ENCODE peak calls at places on chromosomes 12 and 14, in eight cellular contexts. X is GM23338, F is GM23248, Z is HCT116, O is PC-3, S is neural progenitor cell, Q is MM.1S, G is SK-N-SH. M is an unnamed sample.

GRCh38 chr12:90390947-90391346 is 564.0 kb downstream of the CCER1 start:
- DNase-seq in Z (no peak), F (no peak), S (no peak), O (peak; percentile 40), X (no peak), G (no peak), Q (no peak), M (no peak)

GRCh38 chr12:114902665-114903393 is 218.9 kb upstream of the TBX3 start:
- DNase-seq in S (no peak), Z (no peak), F (peak; percentile 87), X (no peak), Q (no peak), G (no peak), O (peak; percentile 96), M (peak; percentile 71)

GRCh38 chr12:15033029-15033428 is 60.2 kb downstream of the PDE6H start:
- DNase-seq in Z (no peak), O (no peak), Q (peak; percentile 23), G (no peak), X (no peak), S (no peak), F (no peak), M (no peak)

GRCh38 chr14:76718306-76719075 is 42.8 kb upstream of the VASH1 start:
- DNase-seq in S (no peak), G (no peak), Q (no peak), O (no peak), Z (no peak), X (no peak), F (no peak), M (no peak)

GRCh38 chr12:1534708-1535107 is 59.7 kb downstream of the FBXL14 start:
- DNase-seq in Q (peak; percentile 83), S (no peak), G (no peak), Z (no peak), X (no peak), F (peak; percentile 28), O (no peak), M (no peak)

GRCh38 chr14:31740688-31741087 is 179.5 kb downstream of the NUBPL start:
- DNase-seq in Z (no peak), G (no peak), X (no peak), O (no peak), S (no peak), F (no peak), Q (no peak), M (no peak)

GRCh38 chr14:33792387-33793368 is 158.2 kb downstream of the EGLN3 start:
- DNase-seq in O (peak; percentile 85), Q (peak; percentile 36), S (peak; percentile 88), Z (peak; percentile 29), F (peak; percentile 88), X (peak; percentile 85), G (peak; percentile 84), M (peak; percentile 90)

GRCh38 chr14:104339829-104340228 is 201.4 kb downstream of the KIF26A start:
- DNase-seq in S (no peak), F (no peak), Z (no peak), G (no peak), Q (no peak), O (no peak), X (no peak), M (no peak)

GRCh38 chr12:32586390-32586789 is 92.7 kb upstream of the DNM1L start:
- DNase-seq in O (peak; percentile 49), Q (no peak), Z (no peak), S (no peak), F (peak; percentile 64), G (no peak), X (no peak), M (no peak)

GRCh38 chr12:103423061-103423473 is 72.7 kb downstream of the C12orf42 start:
- DNase-seq in X (no peak), Z (no peak), S (peak; percentile 60), G (peak; percentile 65), Q (no peak), F (no peak), O (no peak), M (no peak)

GRCh38 chr12:130031571-130032189 is 127.9 kb upstream of the TMEM132D start:
- DNase-seq in X (peak; percentile 81), O (peak; percentile 62), Q (peak; percentile 19), F (peak; percentile 36), Z (no peak), S (peak; percentile 81), G (peak; percentile 82), M (peak; percentile 71)

GRCh38 chr14:96824283-96824682 is 27.1 kb downstream of the VRK1 start:
- DNase-seq in F (peak; percentile 92), Q (no peak), X (no peak), S (no peak), Z (no peak), G (no peak), O (peak; percentile 13), M (no peak)

GRCh38 chr14:56004807-56005579 is 113.2 kb upstream of the PELI2 start:
- DNase-seq in F (peak; percentile 92), O (no peak), S (peak; percentile 44), X (peak; percentile 65), Z (no peak), Q (no peak), G (no peak), M (peak; percentile 85)

GRCh38 chr14:57293851-57294837 is 25.4 kb downstream of the AP5M1 start:
- DNase-seq in O (peak; percentile 53), F (peak; percentile 55), Z (no peak), X (peak; percentile 38), S (peak; percentile 22), G (no peak), Q (no peak), M (peak; percentile 11)

GRCh38 chr12:127787544-127787943 is 479.4 kb upstream of the TMEM132C start:
- DNase-seq in X (no peak), Z (no peak), Q (no peak), F (no peak), O (no peak), S (no peak), G (no peak), M (no peak)

DNA sequence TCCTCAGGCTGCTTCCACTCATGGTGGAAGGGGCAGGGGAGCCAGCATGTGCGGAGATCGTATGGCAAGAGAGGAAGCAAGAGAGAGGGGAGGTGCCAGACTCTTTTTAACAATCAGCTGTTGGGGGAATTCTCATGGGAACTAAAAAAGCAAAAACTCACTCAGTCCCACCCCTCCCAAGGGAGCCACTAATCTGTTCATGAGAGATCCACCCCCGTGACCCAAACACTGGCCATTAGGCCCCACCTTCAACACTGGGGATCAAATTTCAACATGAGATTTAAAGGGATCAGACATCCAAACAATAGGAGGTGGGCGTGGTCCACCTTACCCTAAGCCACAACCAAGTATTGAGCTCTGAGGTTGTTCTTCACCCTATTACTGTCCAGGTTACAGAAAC is 375.1 kb downstream of the GRIN2B start:
- DNase-seq in O (no peak), X (peak; percentile 60), S (peak; percentile 72), G (no peak), F (no peak), Q (no peak), Z (no peak), M (no peak)
- H3K4me2 ChIP-seq in O (no peak overlapping the region), X (peak overlapping the region; percentile 29), S (peak overlapping the region; percentile 38), G (no peak overlapping the region), F (no peak overlapping the region), Q (no peak overlapping the region), Z (no peak overlapping the region), M (no peak overlapping the region)

DNA sequence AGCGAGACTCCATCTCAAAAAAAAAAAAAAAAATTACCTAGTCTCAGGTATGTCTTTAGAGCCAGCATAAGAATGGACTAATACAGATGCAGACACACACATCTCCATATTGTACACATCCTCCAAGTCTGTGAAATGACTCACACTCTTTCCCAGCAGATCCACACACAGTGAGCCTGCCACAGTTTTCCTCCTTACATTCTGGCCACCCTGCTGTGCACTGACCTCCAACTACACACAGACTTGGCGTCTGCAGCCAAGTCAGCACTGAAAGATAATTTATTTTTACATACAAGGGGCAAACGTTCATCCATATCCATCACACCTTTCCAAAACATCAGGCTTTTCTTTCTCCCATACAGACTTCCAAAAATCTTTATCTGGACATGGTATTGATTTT is 115.9 kb downstream of the SLC25A21 start:
- DNase-seq in F (peak; percentile 79), X (peak; percentile 32), O (peak; percentile 19), Z (no peak), Q (no peak), S (no peak), G (no peak), M (no peak)
- TF ChIP-seq EZH2phosphoT487 in F (no peak), X (no peak), O (no peak), Z (no peak), Q (no peak), S (no peak), G (no peak), M (no peak)

GRCh38 chr14:21022686-21023085 is 2.2 kb downstream of the NDRG2 start:
- DNase-seq in G (no peak), Q (no peak), Z (no peak), X (no peak), S (no peak), O (no peak), F (no peak), M (no peak)

GRCh38 chr14:21024668-21025373 is at the start of gene NDRG2:
- DNase-seq in O (no peak), S (peak; percentile 89), Z (no peak), G (peak; percentile 95), X (peak; percentile 95), F (peak; percentile 37), Q (peak; percentile 49), M (peak; percentile 92)

GRCh38 chr14:21025374-21026151 is 702 bp upstream of the NDRG2 start:
- DNase-seq in G (peak; percentile 63), F (no peak), S (peak; percentile 58), Q (no peak), Z (no peak), X (peak; percentile 85), O (no peak), M (peak; percentile 54)

GRCh38 chr14:21023174-21023573 is 1.7 kb downstream of the NDRG2 start:
- DNase-seq in Z (no peak), X (no peak), O (no peak), S (no peak), Q (no peak), G (no peak), F (no peak), M (no peak)

GRCh38 chr14:21023817-21024667 is 819 bp downstream of the NDRG2 start:
- DNase-seq in Z (no peak), F (no peak), Q (no peak), X (peak; percentile 44), O (no peak), S (no peak), G (no peak), M (peak; percentile 27)
- H3K27me3 ChIP-seq in Z (no peaks in the 10 kb centered on the region), F (peaks cover 32% of the 10 kb centered on the region), Q (no peaks in the 10 kb centered on the region), X (peaks cover 30% of the 10 kb centered on the region), O (peaks cover 67% of the 10 kb centered on the region), S (peaks cover 87% of the 10 kb centered on the region), G (no peaks in the 10 kb centered on the region), M (no peaks in the 10 kb centered on the region)

DNA sequence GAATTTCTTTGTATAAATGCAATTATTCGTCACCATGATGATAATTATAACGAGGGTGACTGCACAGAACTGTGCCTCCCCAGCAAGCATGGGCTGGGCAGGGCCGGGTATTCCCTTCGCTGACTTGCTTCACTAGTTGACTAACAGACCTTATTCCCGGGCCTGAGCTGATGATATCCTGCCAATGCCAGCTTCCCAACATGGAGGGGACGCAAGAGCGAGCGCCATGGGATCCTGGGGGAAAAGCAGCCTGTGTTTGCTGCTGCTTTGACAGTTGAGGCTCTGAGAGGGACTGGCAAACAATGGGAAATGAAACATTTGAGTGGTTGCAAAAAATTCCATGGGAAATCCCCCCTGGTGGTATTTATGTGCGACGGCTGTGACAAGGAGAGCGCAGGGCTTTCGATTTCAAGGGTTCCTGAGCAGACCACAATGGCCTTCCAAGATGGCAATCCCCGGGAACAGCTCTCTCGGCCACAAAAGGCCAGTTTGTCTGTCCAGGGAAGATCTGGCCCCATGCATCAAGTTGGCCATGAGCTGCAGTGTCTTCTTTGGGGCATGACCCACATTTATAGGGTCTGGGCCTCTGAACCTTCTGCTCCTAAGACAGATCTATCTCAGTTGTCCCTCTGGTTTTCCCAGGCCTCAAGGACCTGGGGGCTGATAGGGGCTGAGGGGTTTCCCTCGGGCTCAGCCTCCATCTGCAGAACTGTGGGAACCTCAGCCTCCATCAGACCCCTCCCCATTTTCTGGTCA is 21.9 kb upstream of the MAP1LC3B2 start:
- DNase-seq in Z (no peak), O (no peak), Q (peak; percentile 42), G (no peak), X (peak; percentile 45), F (no peak), S (peak; percentile 27), M (no peak)
- H3K4me2 ChIP-seq in Z (peak overlapping the region; percentile 48), O (no peak overlapping the region), Q (peak overlapping the region; percentile 83), G (no peak overlapping the region), X (no peak overlapping the region), F (no peak overlapping the region), S (no peak overlapping the region), M (no peak overlapping the region)